ENCODE peak calls at places on chromosome 4, in nine cellular contexts. G is astrocyte of the spinal cord, J is pancreas, R is endothelial cell of umbilical vein, N is NT2/D1, U is fibroblast of pulmonary artery, Y is GM23248, M is AG09309, D is ascending aorta. X is an unnamed sample.
A peak's percentile ranks its signal among the peaks of the same experiment; 100 is the strongest.

GRCh38 chr4:80197601-80198444 is 520 bp downstream of the PRDM8 start:
- DNase-seq in G (no peak), J (peak; percentile 66), R (peak; percentile 39), N (no peak), U (peak; percentile 10), Y (peak; percentile 74), M (no peak), D (no peak), X (no peak)

GRCh38 chr4:174172274-174172673 is 111.2 kb downstream of the FBXO8 start:
- DNase-seq in G (no peak), J (no peak), R (no peak), N (no peak), U (no peak), Y (no peak), M (no peak), D (no peak), X (no peak)

GRCh38 chr4:88592600-88593448 is 544 bp downstream of the HERC3 start:
- DNase-seq in G (peak; percentile 66), J (peak; percentile 89), R (peak; percentile 76), N (no peak), U (peak; percentile 66), Y (peak; percentile 93), M (no peak), D (peak; percentile 49), X (no peak)

GRCh38 chr4:166169111-166169510 is 296.1 kb downstream of the TLL1 start:
- DNase-seq in G (no peak), J (no peak), R (no peak), N (peak; percentile 3), U (peak; percentile 58), Y (peak; percentile 21), M (no peak), D (no peak), X (peak; percentile 4)

GRCh38 chr4:137934921-137935320 is 307.2 kb downstream of the SLC7A11 start:
- DNase-seq in G (no peak), J (no peak), R (no peak), N (no peak), U (no peak), Y (no peak), M (no peak), D (no peak), X (no peak)

GRCh38 chr4:60923075-60923474 is 277.1 kb upstream of the ADGRL3 start:
- DNase-seq in G (no peak), J (no peak), R (no peak), N (no peak), U (no peak), Y (no peak), M (no peak), D (no peak), X (no peak)

GRCh38 chr4:124070688-124071484 is 641.6 kb downstream of the ANKRD50 start:
- DNase-seq in G (peak; percentile 13), J (no peak), R (no peak), N (no peak), U (no peak), Y (no peak), M (no peak), D (no peak), X (no peak)

GRCh38 chr4:101730291-101731117 is 60.0 kb upstream of the BANK1 start:
- DNase-seq in G (peak; percentile 72), J (peak; percentile 48), R (peak; percentile 78), N (peak; percentile 33), U (peak; percentile 82), Y (peak; percentile 82), M (peak; percentile 57), D (no peak), X (no peak)

GRCh38 chr4:54091637-54092404 is 8.1 kb upstream of the GSX2 start:
- DNase-seq in G (peak; percentile 67), J (peak; percentile 89), R (peak; percentile 81), N (no peak), U (peak; percentile 79), Y (peak; percentile 85), M (no peak), D (no peak), X (no peak)

GRCh38 chr4:156946508-156947197 is 24.9 kb downstream of the PDGFC start:
- DNase-seq in G (peak; percentile 98), J (no peak), R (peak; percentile 89), N (no peak), U (peak; percentile 93), Y (peak; percentile 99), M (peak; percentile 89), D (no peak), X (peak; percentile 99)

GRCh38 chr4:108906006-108906405 is 143.2 kb upstream of the ETNPPL start:
- DNase-seq in G (no peak), J (no peak), R (no peak), N (no peak), U (no peak), Y (no peak), M (no peak), D (no peak), X (no peak)

GRCh38 chr4:107389965-107390364 is 330.1 kb downstream of the PAPSS1 start:
- DNase-seq in G (no peak), J (no peak), R (no peak), N (no peak), U (no peak), Y (no peak), M (no peak), D (no peak), X (no peak)

GRCh38 chr4:107391630-107392028 is 328.4 kb downstream of the PAPSS1 start:
- DNase-seq in G (no peak), J (no peak), R (no peak), N (no peak), U (no peak), Y (peak; percentile 20), M (peak; percentile 11), D (no peak), X (no peak)

GRCh38 chr4:107391009-107391629 is 328.9 kb downstream of the PAPSS1 start:
- DNase-seq in G (no peak), J (no peak), R (no peak), N (no peak), U (no peak), Y (no peak), M (no peak), D (no peak), X (no peak)

GRCh38 chr4:107392951-107393350 is 327.1 kb downstream of the PAPSS1 start:
- DNase-seq in G (peak; percentile 2), J (no peak), R (no peak), N (no peak), U (no peak), Y (peak; percentile 68), M (peak; percentile 17), D (no peak), X (peak; percentile 7)

GRCh38 chr4:107392380-107392779 is 327.7 kb downstream of the PAPSS1 start:
- DNase-seq in G (no peak), J (no peak), R (no peak), N (no peak), U (no peak), Y (no peak), M (no peak), D (no peak), X (no peak)
- H3K4me3 ChIP-seq in G (no peak overlapping the region), J (no peak overlapping the region), R (no peak overlapping the region), N (no peak overlapping the region), U (no peak overlapping the region), Y (peak overlapping the region; percentile 4), M (no peak overlapping the region), D (no peak overlapping the region), X (no peak overlapping the region)

DNA sequence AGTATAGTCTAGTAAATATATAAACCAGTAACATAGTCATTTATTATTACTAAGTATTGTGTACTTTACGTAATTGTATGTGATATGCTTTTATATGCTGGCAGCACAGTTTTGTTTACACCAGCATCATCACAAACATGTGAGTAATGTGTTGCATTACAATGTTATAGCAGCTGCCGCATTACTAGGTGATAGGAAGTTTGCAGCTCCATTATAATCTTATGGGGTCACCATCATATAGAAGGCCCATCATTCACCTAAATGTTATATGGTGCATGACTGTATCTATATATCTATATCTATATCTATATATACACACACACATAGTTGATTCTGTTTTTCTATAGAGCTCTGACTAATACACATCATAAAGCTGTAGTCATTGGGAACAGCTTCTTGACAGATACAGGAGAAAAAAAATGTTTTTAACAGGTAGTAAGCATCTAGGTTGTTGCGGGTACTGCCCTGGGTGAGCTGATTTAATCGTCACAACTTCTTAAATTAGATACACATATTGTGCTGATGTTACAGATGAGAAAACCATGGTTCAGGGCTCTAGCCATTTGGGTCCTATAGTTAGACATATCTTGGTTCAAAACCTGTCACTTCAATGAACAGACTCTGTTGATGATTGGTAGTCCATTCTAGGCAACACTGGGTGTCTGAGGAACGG is 77.9 kb downstream of the CLNK start:
- DNase-seq in G (no peak), J (no peak), R (no peak), N (no peak), U (no peak), Y (no peak), M (no peak), D (no peak), X (no peak)
- H3K4me3 ChIP-seq in G (no peak overlapping the region), J (no peak overlapping the region), R (no peak overlapping the region), N (no peak overlapping the region), U (no peak overlapping the region), Y (no peak overlapping the region), M (no peak overlapping the region), D (no peak overlapping the region), X (no peak overlapping the region)

GRCh38 chr4:125727931-125728330 is 413.2 kb downstream of the FAT4 start:
- DNase-seq in G (peak; percentile 16), J (no peak), R (peak; percentile 4), N (no peak), U (no peak), Y (no peak), M (no peak), D (no peak), X (no peak)

GRCh38 chr4:125726121-125726520 is 411.4 kb downstream of the FAT4 start:
- DNase-seq in G (no peak), J (no peak), R (no peak), N (no peak), U (no peak), Y (no peak), M (no peak), D (no peak), X (no peak)

GRCh38 chr4:125732682-125733081 is 417.9 kb downstream of the FAT4 start:
- DNase-seq in G (no peak), J (no peak), R (no peak), N (no peak), U (no peak), Y (no peak), M (no peak), D (no peak), X (no peak)

GRCh38 chr4:125734504-125734903 is 419.7 kb downstream of the FAT4 start:
- DNase-seq in G (no peak), J (no peak), R (no peak), N (no peak), U (no peak), Y (no peak), M (no peak), D (no peak), X (no peak)

DNA sequence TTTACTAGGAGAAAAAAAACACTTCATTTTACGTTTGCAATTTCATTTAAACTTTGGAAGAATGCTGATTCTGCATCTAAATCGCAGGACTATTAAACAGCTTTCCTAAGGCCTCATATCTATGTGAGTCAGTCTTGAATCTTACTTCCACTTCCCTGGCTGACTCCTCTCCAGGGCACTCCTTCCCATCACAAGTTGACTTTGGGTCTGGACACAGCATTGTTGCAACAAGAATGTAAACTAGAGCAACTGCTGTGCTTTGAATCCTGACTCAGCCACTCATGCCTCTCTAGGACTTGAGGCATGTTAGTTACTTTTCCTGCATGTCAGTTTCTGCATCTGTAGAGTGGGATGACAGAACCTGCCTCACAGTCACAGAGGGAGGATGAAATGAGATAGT is 413.8 kb downstream of the FAT4 start:
- DNase-seq in G (peak; percentile 95), J (no peak), R (peak; percentile 78), N (no peak), U (peak; percentile 95), Y (peak; percentile 94), M (peak; percentile 83), D (no peak), X (peak; percentile 92)
- H3K4me3 ChIP-seq in G (no peak overlapping the region), J (no peak overlapping the region), R (no peak overlapping the region), N (no peak overlapping the region), U (no peak overlapping the region), Y (no peak overlapping the region), M (no peak overlapping the region), D (no peak overlapping the region), X (no peak overlapping the region)

GRCh38 chr4:2868840-2869487 is 25.3 kb downstream of the ADD1 start:
- DNase-seq in G (no peak), J (no peak), R (no peak), N (no peak), U (no peak), Y (peak; percentile 27), M (no peak), D (no peak), X (no peak)
- H3K4me3 ChIP-seq in G (no peak overlapping the region), J (peak overlapping the region; percentile 19), R (no peak overlapping the region), N (no peak overlapping the region), U (peak overlapping the region; percentile 45), Y (peak overlapping the region; percentile 66), M (no peak overlapping the region), D (no peak overlapping the region), X (no peak overlapping the region)

X was measured in skeletal muscle cell.